ENCODE peak calls at places on chromosomes 4 and X, in four cellular contexts. N is IMR-90, G is A549, I is HepG2. H is an unnamed sample.

GRCh38 chr4:68748181-68748981 is 67.4 kb upstream of the UGT2B10 start:
- DNase-seq in N (no peak), G (no peak), I (no peak), H (no peak)

GRCh38 chrX:84469226-84469625 is 33.0 kb downstream of the HDX start:
- DNase-seq in N (peak; percentile 42), G (no peak), I (no peak), H (no peak)

GRCh38 chr4:186910385-186910784 is 186.7 kb upstream of the FAT1 start:
- DNase-seq in N (no peak), G (no peak), I (no peak), H (no peak)

GRCh38 chr4:137069473-137069872 is 462.8 kb downstream of the PCDH18 start:
- DNase-seq in N (no peak), G (no peak), I (no peak), H (no peak)

GRCh38 chr4:140109626-140110213 is 44.3 kb downstream of the MAML3 start:
- DNase-seq in N (no peak), G (no peak), I (no peak), H (no peak)

GRCh38 chr4:150297861-150298474 is 219.7 kb downstream of the DCLK2 start:
- DNase-seq in N (peak; percentile 78), G (peak; percentile 52), I (peak; percentile 41), H (peak; percentile 9)

GRCh38 chr4:128649575-128650205 is 159.8 kb upstream of the JADE1 start:
- DNase-seq in N (peak; percentile 77), G (peak; percentile 12), I (peak; percentile 6), H (no peak)

GRCh38 chr4:138494931-138495330 is 252.8 kb upstream of the SLC7A11 start:
- DNase-seq in N (peak; percentile 46), G (peak; percentile 57), I (peak; percentile 12), H (no peak)

GRCh38 chr4:151356510-151356909 is 31.1 kb upstream of the SH3D19 start:
- DNase-seq in N (peak; percentile 18), G (no peak), I (no peak), H (no peak)

GRCh38 chrX:9912341-9912740 is 54.8 kb upstream of the CLDN34 start:
- DNase-seq in N (peak; percentile 45), G (no peak), I (no peak), H (no peak)

GRCh38 chrX:2614911-2615310 is 76.2 kb upstream of the CD99 start:
- DNase-seq in N (peak; percentile 83), G (peak; percentile 57), I (no peak), H (no peak)

GRCh38 chr4:186765673-186766546 is 42.3 kb upstream of the FAT1 start:
- DNase-seq in N (no peak), G (peak; percentile 35), I (peak; percentile 98), H (no peak)

GRCh38 chr4:183554878-183555585 is 50.2 kb downstream of the ING2 start:
- DNase-seq in N (no peak), G (no peak), I (no peak), H (no peak)

GRCh38 chr4:185559913-185560281 is 24.6 kb upstream of the PDLIM3 start:
- DNase-seq in N (peak; percentile 68), G (peak; percentile 78), I (peak; percentile 61), H (no peak)
- TF ChIP-seq MAZ in N (peak; percentile 42), G (no peak), I (no peak), H (no peak)

DNA sequence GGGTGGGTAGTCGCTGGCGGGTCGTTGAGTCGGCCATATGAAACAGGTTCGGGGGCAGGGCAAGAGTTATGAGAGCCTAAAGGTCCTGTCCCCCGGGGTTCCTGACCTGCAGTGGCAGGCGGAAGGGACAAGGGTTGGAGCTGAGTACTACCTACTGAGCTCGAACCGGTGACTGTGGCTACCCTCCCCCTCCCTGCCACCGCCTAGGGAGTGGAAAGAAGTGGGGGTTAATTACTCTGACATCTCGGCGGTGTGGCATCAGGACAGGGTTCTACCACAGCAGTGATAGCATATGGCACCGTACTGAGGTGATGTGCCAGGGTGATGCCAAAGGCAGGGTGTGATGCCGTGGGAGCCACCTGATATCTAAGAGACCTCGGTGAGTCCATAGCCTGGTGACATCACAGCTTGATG is 307 bp downstream of the ATG4A start:
- DNase-seq in N (no peak), G (peak; percentile 25), I (no peak), H (peak; percentile 31)
- TF ChIP-seq MAZ in N (no peak), G (no peak), I (no peak), H (no peak)

GRCh38 chrX:118420462-118420861 is 74.6 kb downstream of the WDR44 start:
- DNase-seq in N (peak; percentile 42), G (no peak), I (no peak), H (no peak)
- TF ChIP-seq MAZ in N (no peak), G (no peak), I (no peak), H (no peak)

GRCh38 chrX:68196939-68197791 is 236.1 kb downstream of the OPHN1 start:
- DNase-seq in N (peak; percentile 57), G (peak; percentile 71), I (peak; percentile 31), H (peak; percentile 63)
- TF ChIP-seq MAZ in N (no peak), G (no peak), I (no peak), H (no peak)

DNA sequence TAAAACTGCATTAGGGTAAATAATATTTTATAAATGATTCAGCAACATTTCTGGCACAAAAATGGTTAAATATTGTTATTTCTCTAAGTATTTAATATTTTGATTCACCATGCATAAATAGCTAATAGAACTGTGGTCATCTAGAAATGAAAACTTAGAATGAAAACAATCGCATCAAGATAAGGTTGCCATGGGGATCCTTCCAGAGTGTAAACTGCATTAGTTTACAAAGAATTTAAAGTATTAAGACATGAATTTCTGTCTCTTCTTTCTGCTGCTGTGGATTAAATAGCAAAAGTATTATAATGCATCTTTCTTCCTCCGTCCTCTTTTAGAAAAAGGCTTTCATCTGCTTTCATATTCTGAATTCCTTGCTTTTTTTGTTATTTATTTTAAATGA is 1064.6 kb upstream of the SLIT2 start:
- DNase-seq in N (peak; percentile 37), G (no peak), I (no peak), H (no peak)
- TF ChIP-seq MAZ in N (no peak), G (no peak), I (no peak), H (no peak)

GRCh38 chr4:89400408-89401035 is 92.9 kb upstream of the GPRIN3 start:
- DNase-seq in N (no peak), G (no peak), I (no peak), H (no peak)

GRCh38 chr4:89403826-89404225 is 96.2 kb upstream of the GPRIN3 start:
- DNase-seq in N (no peak), G (no peak), I (no peak), H (no peak)

DNA sequence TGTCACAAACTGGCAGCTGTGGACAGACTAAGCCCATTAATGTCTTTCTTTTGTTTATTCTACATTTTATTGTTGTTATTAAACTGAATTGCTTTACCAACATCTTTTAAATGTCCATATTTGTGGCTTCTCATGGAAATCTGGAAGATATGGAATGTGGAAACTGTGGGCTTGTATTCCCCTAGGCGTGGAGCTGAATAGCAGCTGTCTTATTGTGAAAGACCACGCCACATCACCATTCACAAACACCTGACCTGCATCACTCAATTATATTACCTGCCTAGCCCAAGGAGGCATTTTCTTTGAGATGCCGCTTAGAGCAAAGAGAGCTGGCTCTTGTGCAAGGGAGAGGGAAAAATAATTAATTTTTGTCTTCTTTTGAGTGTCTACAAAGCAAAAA is 96.9 kb upstream of the GPRIN3 start:
- DNase-seq in N (no peak), G (no peak), I (no peak), H (no peak)
- TF ChIP-seq MAZ in N (no peak), G (no peak), I (no peak), H (no peak)

H was measured in K562.